ENCODE peak calls at places on chromosomes 3 and 15, in four cellular contexts. One of them, this sample, is unnamed.

GRCh38 chr3:48747015-48747615 is 30.1 kb upstream of the IP6K2 start:
- DNase-seq in bronchial epithelial cell: no peak
- DNase-seq in H9: no peak
- DNase-seq in ureter: no peak
- DNase-seq in this sample: no peak

GRCh38 chr3:62500556-62501294 is 127.4 kb upstream of the FEZF2 start:
- DNase-seq in bronchial epithelial cell: no peak
- DNase-seq in H9: peak; percentile 44
- DNase-seq in ureter: no peak
- DNase-seq in this sample: no peak

GRCh38 chr3:129429080-129429451 is 630 bp upstream of the EFCAB12 start:
- DNase-seq in bronchial epithelial cell: no peak
- DNase-seq in H9: no peak
- DNase-seq in ureter: no peak
- DNase-seq in this sample: no peak

GRCh38 chr3:196332168-196332567 is 6.0 kb downstream of the TM4SF19 start:
- DNase-seq in bronchial epithelial cell: no peak
- DNase-seq in H9: no peak
- DNase-seq in ureter: no peak
- DNase-seq in this sample: no peak

GRCh38 chr3:130941793-130942192 is 47.9 kb downstream of the ATP2C1 start:
- DNase-seq in bronchial epithelial cell: peak; percentile 85
- DNase-seq in H9: no peak
- DNase-seq in ureter: no peak
- DNase-seq in this sample: no peak

GRCh38 chr3:32872487-32873382 is 54.9 kb downstream of the TRIM71 start:
- DNase-seq in bronchial epithelial cell: no peak
- DNase-seq in H9: no peak
- DNase-seq in ureter: no peak
- DNase-seq in this sample: no peak

GRCh38 chr15:57751177-57751800 is 44.8 kb downstream of the POLR2M start:
- DNase-seq in bronchial epithelial cell: peak; percentile 48
- DNase-seq in H9: no peak
- DNase-seq in ureter: no peak
- DNase-seq in this sample: no peak

GRCh38 chr3:113533534-113533892 is 1.2 kb downstream of the SIDT1 start:
- DNase-seq in bronchial epithelial cell: no peak
- DNase-seq in H9: no peak
- DNase-seq in ureter: no peak
- DNase-seq in this sample: no peak

GRCh38 chr3:49750056-49750455 is 26.3 kb upstream of the GMPPB start:
- DNase-seq in bronchial epithelial cell: no peak
- DNase-seq in H9: no peak
- DNase-seq in ureter: no peak
- DNase-seq in this sample: no peak

GRCh38 chr3:149369991-149370866 is 7.2 kb downstream of the TM4SF1 start:
- DNase-seq in bronchial epithelial cell: peak; percentile 42
- DNase-seq in H9: no peak
- DNase-seq in ureter: no peak
- DNase-seq in this sample: no peak

GRCh38 chr3:119781330-119782198 is at the start of gene NR1I2:
- DNase-seq in bronchial epithelial cell: no peak
- DNase-seq in H9: no peak
- DNase-seq in ureter: no peak
- DNase-seq in this sample: no peak